ENCODE peak calls at places on chromosome 12, in eight cellular contexts. Z is EH, O is KBM-7, C is neural crest cell, U is NCI-H460, D is AG09309, F is Right ventricle myocardium inferior, Q is epithelial cell of esophagus. E is an unnamed sample.

GRCh38 chr12:20492251-20492728 is 124.0 kb downstream of the PDE3A start:
- DNase-seq in U (peak; percentile 14), D (no peak), Q (peak; percentile 24), Z (peak; percentile 87), C (no peak), F (no peak), O (peak; percentile 90), E (peak; percentile 98)

GRCh38 chr12:104090685-104091084 is 26.4 kb downstream of the HCFC2 start:
- DNase-seq in O (no peak), Q (peak; percentile 23), Z (no peak), C (no peak), U (no peak), D (no peak), F (no peak), E (no peak)

GRCh38 chr12:128606040-128606439 is 217.7 kb downstream of the SLC15A4 start:
- DNase-seq in O (no peak), U (no peak), D (no peak), Z (no peak), Q (no peak), F (no peak), C (no peak), E (no peak)

GRCh38 chr12:114415525-114415868 is 9.6 kb upstream of the TBX5 start:
- DNase-seq in Q (no peak), O (no peak), F (peak; percentile 48), C (no peak), D (no peak), Z (peak; percentile 48), U (no peak), E (no peak)

GRCh38 chr12:92717202-92717601 is 14.4 kb downstream of the PLEKHG7 start:
- DNase-seq in C (no peak), O (peak; percentile 30), F (no peak), D (peak; percentile 45), U (no peak), Z (peak; percentile 49), Q (peak; percentile 33), E (peak; percentile 90)

GRCh38 chr12:110704750-110705149 is 15.8 kb upstream of the HVCN1 start:
- DNase-seq in O (no peak), U (no peak), Q (peak; percentile 56), C (no peak), D (no peak), Z (no peak), F (no peak), E (no peak)

GRCh38 chr12:96434107-96434506 is 33.9 kb upstream of the CDK17 start:
- DNase-seq in O (peak; percentile 59), U (no peak), Z (peak; percentile 86), C (no peak), D (peak; percentile 96), F (no peak), Q (peak; percentile 55), E (peak; percentile 96)

GRCh38 chr12:57614948-57615500 is 3.8 kb downstream of the ARHGEF25 start:
- DNase-seq in D (no peak), F (no peak), C (no peak), Z (no peak), O (no peak), U (no peak), Q (no peak), E (no peak)

GRCh38 chr12:67943295-67943892 is 45.9 kb upstream of the IFNG-AS1 start:
- DNase-seq in U (peak; percentile 66), F (no peak), C (peak; percentile 66), Z (peak; percentile 81), D (peak; percentile 51), O (peak; percentile 70), Q (peak; percentile 77), E (peak; percentile 43)

GRCh38 chr12:20946732-20947131 is 136.2 kb downstream of the SLCO1B3 start:
- DNase-seq in O (peak; percentile 28), Z (no peak), F (no peak), C (peak; percentile 35), Q (peak; percentile 31), D (no peak), U (peak; percentile 8), E (peak; percentile 3)

GRCh38 chr12:103673891-103674375 is 86.9 kb downstream of the STAB2 start:
- DNase-seq in Q (no peak), C (no peak), O (no peak), Z (no peak), F (no peak), D (no peak), U (no peak), E (no peak)

GRCh38 chr12:69885656-69886055 is 60.6 kb downstream of the MYRFL start:
- DNase-seq in D (no peak), O (no peak), F (no peak), C (no peak), U (no peak), Q (no peak), Z (no peak), E (peak; percentile 91)

GRCh38 chr12:95473440-95473946 is 459 bp upstream of the METAP2 start:
- DNase-seq in C (no peak), F (no peak), Z (peak; percentile 55), D (no peak), U (peak; percentile 38), Q (peak; percentile 54), O (no peak), E (peak; percentile 48)

GRCh38 chr12:108338915-108339657 is at the start of gene CMKLR1:
- DNase-seq in Q (no peak), C (no peak), D (no peak), U (no peak), F (peak; percentile 84), Z (no peak), O (no peak), E (no peak)

GRCh38 chr12:14921218-14921617 is 17.1 kb downstream of the ERP27 start:
- DNase-seq in Z (no peak), F (no peak), U (no peak), C (no peak), O (no peak), D (no peak), Q (no peak), E (no peak)

GRCh38 chr12:79844693-79845092 is 90.2 kb downstream of the PPP1R12A start:
- DNase-seq in F (no peak), C (no peak), Q (peak; percentile 66), O (no peak), D (peak; percentile 8), U (no peak), Z (peak; percentile 87), E (no peak)

GRCh38 chr12:22543246-22544037 is 900 bp downstream of the C2CD5 start:
- DNase-seq in D (no peak), C (no peak), Z (peak; percentile 19), O (peak; percentile 51), U (no peak), F (peak; percentile 83), Q (peak; percentile 55), E (peak; percentile 32)

GRCh38 chr12:69868695-69869094 is 43.7 kb downstream of the MYRFL start:
- DNase-seq in D (no peak), F (no peak), Q (no peak), O (no peak), Z (no peak), C (no peak), U (no peak), E (no peak)

E was measured in MV-4-11.